ENCODE peak calls at places on chromosomes 1 and 21, in six cellular contexts. D, G, O, K, F and U are unnamed samples.

GRCh38 chr1:1401457-1402010 is 2.4 kb upstream of the CCNL2 start:
- DNase-seq in D (no peak), G (no peak), O (no peak), K (no peak), F (no peak), U (no peak)

GRCh38 chr1:17795081-17795809 is 40.1 kb downstream of the ACTL8 start:
- DNase-seq in D (no peak), G (no peak), O (no peak), K (no peak), F (no peak), U (no peak)

GRCh38 chr1:156926175-156926574 is 5.7 kb downstream of the LRRC71 start:
- DNase-seq in D (peak; percentile 89), G (peak; percentile 82), O (no peak), K (no peak), F (no peak), U (peak; percentile 89)

GRCh38 chr1:204190212-204191211 is 5.8 kb downstream of the KISS1 start:
- DNase-seq in D (no peak), G (peak; percentile 85), O (no peak), K (peak; percentile 50), F (peak; percentile 67), U (peak; percentile 63)

GRCh38 chr1:206829282-206829681 is 36.1 kb upstream of the IL20 start:
- DNase-seq in D (no peak), G (no peak), O (no peak), K (no peak), F (no peak), U (no peak)

GRCh38 chr1:16141573-16142336 is 14.1 kb downstream of the EPHA2 start:
- DNase-seq in D (no peak), G (no peak), O (no peak), K (no peak), F (no peak), U (no peak)

GRCh38 chr1:74091371-74091770 is 106.6 kb downstream of the LRRIQ3 start:
- DNase-seq in D (no peak), G (no peak), O (no peak), K (no peak), F (no peak), U (no peak)

GRCh38 chr1:245888809-245889208 is 618.3 kb downstream of the SMYD3 start:
- DNase-seq in D (no peak), G (peak; percentile 29), O (peak; percentile 33), K (no peak), F (no peak), U (peak; percentile 11)

GRCh38 chr1:108107658-108108057 is 92.5 kb downstream of the SLC25A24 start:
- DNase-seq in D (no peak), G (no peak), O (no peak), K (no peak), F (no peak), U (peak; percentile 58)

GRCh38 chr1:24955161-24955560 is 25.1 kb upstream of the RUNX3 start:
- DNase-seq in D (no peak), G (peak; percentile 87), O (no peak), K (peak; percentile 66), F (no peak), U (peak; percentile 92)

GRCh38 chr1:213120386-213120785 is 69.3 kb downstream of the RPS6KC1 start:
- DNase-seq in D (no peak), G (no peak), O (no peak), K (no peak), F (no peak), U (no peak)

GRCh38 chr1:237509748-237510147 is 381.0 kb downstream of the ZP4 start:
- DNase-seq in D (no peak), G (no peak), O (no peak), K (no peak), F (no peak), U (no peak)

GRCh38 chr1:41954533-41954944 is 35.8 kb upstream of the HIVEP3 start:
- DNase-seq in D (no peak), G (no peak), O (no peak), K (no peak), F (no peak), U (no peak)

GRCh38 chr1:204941415-204942338 is 71.0 kb downstream of the NFASC start:
- DNase-seq in D (peak; percentile 75), G (peak; percentile 50), O (peak; percentile 85), K (peak; percentile 72), F (no peak), U (peak; percentile 77)

GRCh38 chr21:41612674-41613250 is 104.8 kb upstream of the TMPRSS2 start:
- DNase-seq in D (peak; percentile 81), G (no peak), O (peak; percentile 74), K (peak; percentile 70), F (peak; percentile 77), U (peak; percentile 41)

GRCh38 chr1:200081151-200081981 is 53.9 kb downstream of the NR5A2 start:
- DNase-seq in D (no peak), G (no peak), O (no peak), K (no peak), F (no peak), U (no peak)

GRCh38 chr1:171699526-171699925 is 42.3 kb downstream of the VAMP4 start:
- DNase-seq in D (no peak), G (no peak), O (no peak), K (no peak), F (no peak), U (no peak)

GRCh38 chr1:208538587-208538986 is 294.4 kb upstream of the PLXNA2 start:
- DNase-seq in D (no peak), G (no peak), O (no peak), K (no peak), F (no peak), U (no peak)

GRCh38 chr21:46598563-46599250 is 6.2 kb downstream of the S100B start:
- DNase-seq in D (no peak), G (no peak), O (no peak), K (no peak), F (no peak), U (no peak)

GRCh38 chr1:46556822-46557221 is 5.4 kb upstream of the KNCN start:
- DNase-seq in D (peak; percentile 2), G (peak; percentile 38), O (no peak), K (no peak), F (no peak), U (no peak)

GRCh38 chr1:182662121-182662890 is 22.1 kb downstream of the RGS8 start:
- DNase-seq in D (no peak), G (no peak), O (peak; percentile 12), K (no peak), F (no peak), U (no peak)

DNA sequence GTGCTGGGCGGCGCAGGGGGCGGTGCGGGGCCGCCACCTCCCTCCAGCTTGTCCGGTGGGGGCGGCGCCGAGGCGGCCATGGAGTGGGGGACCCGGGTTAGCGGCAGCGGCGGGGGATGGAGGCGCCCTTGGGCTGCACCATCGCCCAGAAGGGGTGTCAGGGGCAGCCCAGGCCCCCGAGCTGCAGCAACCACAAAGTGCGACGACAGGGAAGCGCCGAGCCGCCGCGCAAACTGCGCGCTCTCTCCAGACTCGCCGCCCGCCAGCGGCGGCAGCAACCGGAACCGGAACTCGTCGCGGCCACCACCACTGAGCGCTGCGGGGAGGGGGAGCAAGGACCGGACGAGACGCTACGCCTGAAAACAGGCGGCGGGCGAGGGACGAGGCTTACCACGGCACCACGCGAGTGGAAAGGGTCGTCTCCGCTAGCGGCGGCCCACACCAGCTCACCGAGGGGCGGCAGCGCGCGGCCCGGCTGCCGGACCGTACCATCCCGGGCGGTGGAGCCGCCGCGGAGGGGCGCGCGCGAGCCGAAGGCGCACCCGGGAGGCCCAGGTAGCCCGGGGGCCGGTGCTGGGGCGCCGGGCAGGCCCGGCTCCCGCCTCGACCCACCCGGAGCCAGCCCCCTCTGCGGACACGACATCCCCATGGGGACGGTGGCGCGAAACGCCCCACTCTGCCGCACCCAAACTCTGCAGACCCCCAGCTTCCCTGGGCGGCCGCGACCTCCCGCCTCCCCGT is at the start of gene PYGO2:
- DNase-seq in D (peak; percentile 93), G (peak; percentile 81), O (peak; percentile 85), K (peak; percentile 92), F (peak; percentile 91), U (peak; percentile 87)
- TF ChIP-seq CTCF in D (peak; percentile 53), G (peak; percentile 9), O (peak; percentile 50), K (peak; percentile 75), F (peak; percentile 67), U (peak; percentile 56)

GRCh38 chr1:57015071-57015470 is 49.3 kb upstream of the C8B start:
- DNase-seq in D (no peak), G (no peak), O (no peak), K (no peak), F (no peak), U (no peak)

GRCh38 chr1:57019240-57019805 is 53.5 kb upstream of the C8B start:
- DNase-seq in D (no peak), G (no peak), O (no peak), K (no peak), F (no peak), U (no peak)

GRCh38 chr1:57018119-57018518 is 52.3 kb upstream of the C8B start:
- DNase-seq in D (no peak), G (no peak), O (no peak), K (no peak), F (no peak), U (no peak)

GRCh38 chr1:57017201-57017600 is 51.4 kb upstream of the C8B start:
- DNase-seq in D (no peak), G (no peak), O (no peak), K (no peak), F (no peak), U (no peak)

GRCh38 chr1:57017717-57018116 is 51.9 kb upstream of the C8B start:
- DNase-seq in D (no peak), G (peak; percentile 10), O (peak; percentile 27), K (no peak), F (no peak), U (peak; percentile 2)
- TF ChIP-seq CTCF in D (no peak), G (peak; percentile 15), O (peak; percentile 64), K (no peak), F (no peak), U (no peak)

GRCh38 chr1:202798792-202799331 is 9.4 kb downstream of the KDM5B start:
- DNase-seq in D (no peak), G (no peak), O (no peak), K (no peak), F (no peak), U (no peak)

GRCh38 chr1:202800742-202801141 is 7.5 kb downstream of the KDM5B start:
- DNase-seq in D (no peak), G (no peak), O (no peak), K (no peak), F (no peak), U (no peak)

GRCh38 chr1:202802998-202803932 is 5.0 kb downstream of the KDM5B start:
- DNase-seq in D (no peak), G (peak; percentile 55), O (no peak), K (no peak), F (no peak), U (no peak)

GRCh38 chr1:202802034-202802433 is 6.2 kb downstream of the KDM5B start:
- DNase-seq in D (no peak), G (no peak), O (no peak), K (no peak), F (no peak), U (no peak)

GRCh38 chr1:202801169-202801568 is 7.1 kb downstream of the KDM5B start:
- DNase-seq in D (no peak), G (no peak), O (no peak), K (no peak), F (no peak), U (no peak)
- TF ChIP-seq CTCF in D (no peak), G (no peak), O (no peak), K (no peak), F (no peak), U (no peak)

GRCh38 chr21:33403786-33404571 is 766 bp downstream of the IFNGR2 start:
- DNase-seq in D (peak; percentile 85), G (peak; percentile 54), O (peak; percentile 60), K (peak; percentile 52), F (peak; percentile 77), U (peak; percentile 32)
- TF ChIP-seq CTCF in D (no peak), G (no peak), O (no peak), K (no peak), F (no peak), U (no peak)